ENCODE peak calls at places on chromosomes 1 and 21, in four cellular contexts. I is Panc1, O is AG04450, Y is brain microvascular endothelial cell. R is an unnamed sample.
A peak's percentile ranks its signal among the peaks of the same experiment; 100 is the strongest.

GRCh38 chr1:164602142-164602429 is 43.1 kb downstream of the PBX1 start:
- DNase-seq in I (no peak), O (no peak), Y (no peak), R (no peak)

GRCh38 chr1:220711086-220711809 is 21.1 kb downstream of the C1orf115 start:
- DNase-seq in I (no peak), O (no peak), Y (no peak), R (no peak)

GRCh38 chr1:20284046-20284445 is 6.6 kb upstream of the VWA5B1 start:
- DNase-seq in I (no peak), O (no peak), Y (no peak), R (no peak)

GRCh38 chr21:39648879-39649278 is 36.1 kb downstream of the B3GALT5 start:
- DNase-seq in I (no peak), O (no peak), Y (no peak), R (no peak)

GRCh38 chr1:167705250-167705649 is 16.5 kb upstream of the MPZL1 start:
- DNase-seq in I (no peak), O (no peak), Y (no peak), R (peak; percentile 28)

GRCh38 chr1:41811978-41812852 is 106.5 kb downstream of the HIVEP3 start:
- DNase-seq in I (peak; percentile 47), O (peak; percentile 71), Y (peak; percentile 94), R (peak; percentile 68)

GRCh38 chr1:92201973-92202372 is 15.7 kb upstream of the C1orf146 start:
- DNase-seq in I (no peak), O (no peak), Y (no peak), R (no peak)

GRCh38 chr1:178530037-178530402 is 17.1 kb downstream of the TEX35 start:
- DNase-seq in I (no peak), O (no peak), Y (peak; percentile 54), R (peak; percentile 81)

GRCh38 chr1:61441723-61442262 is 283.1 kb downstream of the TM2D1 start:
- DNase-seq in I (no peak), O (no peak), Y (peak; percentile 48), R (no peak)

GRCh38 chr1:79852004-79852403 is 845.5 kb upstream of the ADGRL4 start:
- DNase-seq in I (no peak), O (no peak), Y (no peak), R (no peak)

GRCh38 chr1:2835650-2836159 is 34.2 kb upstream of the TTC34 start:
- DNase-seq in I (no peak), O (no peak), Y (no peak), R (no peak)

GRCh38 chr1:169483500-169483966 is 2.2 kb downstream of the SLC19A2 start:
- DNase-seq in I (no peak), O (no peak), Y (no peak), R (no peak)

GRCh38 chr1:227941509-227942020 is 6.2 kb downstream of the WNT9A start:
- DNase-seq in I (no peak), O (no peak), Y (no peak), R (peak; percentile 45)

GRCh38 chr1:99590578-99591209 is 55.2 kb upstream of the PALMD start:
- DNase-seq in I (peak; percentile 64), O (peak; percentile 38), Y (peak; percentile 99), R (no peak)

GRCh38 chr1:110200666-110201065 is 9.4 kb upstream of the KCNC4 start:
- DNase-seq in I (no peak), O (no peak), Y (no peak), R (no peak)

GRCh38 chr21:36859744-36860501 is 106.5 kb downstream of the HLCS start:
- DNase-seq in I (peak; percentile 38), O (no peak), Y (peak; percentile 49), R (peak; percentile 76)

GRCh38 chr21:28636988-28637691 is 355.5 kb downstream of the LTN1 start:
- DNase-seq in I (peak; percentile 10), O (peak; percentile 65), Y (peak; percentile 93), R (no peak)

GRCh38 chr1:191668525-191668924 is 489.7 kb upstream of the RGS18 start:
- DNase-seq in I (no peak), O (no peak), Y (no peak), R (no peak)

GRCh38 chr1:37131281-37131680 is 97.0 kb upstream of the GRIK3 start:
- DNase-seq in I (no peak), O (no peak), Y (no peak), R (no peak)

GRCh38 chr1:205440476-205441317 is 15.1 kb downstream of the BLACAT1 start:
- DNase-seq in I (no peak), O (no peak), Y (peak; percentile 17), R (peak; percentile 93)

GRCh38 chr21:25133939-25134338 is 473.3 kb downstream of the MRPL39 start:
- DNase-seq in I (no peak), O (no peak), Y (no peak), R (no peak)

GRCh38 chr1:11802973-11803885 is 2.5 kb downstream of the MTHFR start:
- DNase-seq in I (no peak), O (peak; percentile 95), Y (peak; percentile 92), R (peak; percentile 88)

GRCh38 chr1:202164271-202165037 is 4.1 kb upstream of the PTPN7 start:
- DNase-seq in I (no peak), O (no peak), Y (no peak), R (peak; percentile 82)

GRCh38 chr1:72119491-72119890 is 162.8 kb downstream of the NEGR1 start:
- DNase-seq in I (no peak), O (no peak), Y (no peak), R (no peak)

GRCh38 chr1:178536844-178537371 is 24.0 kb downstream of the TEX35 start:
- DNase-seq in I (peak; percentile 91), O (peak; percentile 95), Y (peak; percentile 95), R (peak; percentile 81)

GRCh38 chr1:243559575-243560172 is 290.4 kb downstream of the AKT3 start:
- DNase-seq in I (peak; percentile 25), O (no peak), Y (no peak), R (no peak)

GRCh38 chr21:42346441-42346840 is 4.4 kb downstream of the TFF2 start:
- DNase-seq in I (no peak), O (no peak), Y (no peak), R (no peak)

GRCh38 chr1:209686319-209686718 is 11.1 kb downstream of the G0S2 start:
- DNase-seq in I (no peak), O (no peak), Y (no peak), R (no peak)

GRCh38 chr1:209689484-209689883 is 14.3 kb downstream of the G0S2 start:
- DNase-seq in I (no peak), O (no peak), Y (no peak), R (no peak)

GRCh38 chr1:209688746-209689234 is 13.6 kb downstream of the G0S2 start:
- DNase-seq in I (no peak), O (peak; percentile 16), Y (no peak), R (no peak)

GRCh38 chr1:209685835-209686234 is 10.6 kb downstream of the G0S2 start:
- DNase-seq in I (no peak), O (no peak), Y (no peak), R (no peak)
- H3K27me3 ChIP-seq in I (no peaks in the 10 kb centered on the region), O (no peaks in the 10 kb centered on the region), Y (peaks cover 4% of the 10 kb centered on the region), R (no peaks in the 10 kb centered on the region)

GRCh38 chr1:25872708-25873107 is 2.8 kb downstream of the PAQR7 start:
- DNase-seq in I (no peak), O (no peak), Y (no peak), R (no peak)

GRCh38 chr1:25874635-25875153 is 814 bp downstream of the PAQR7 start:
- DNase-seq in I (no peak), O (no peak), Y (no peak), R (no peak)

GRCh38 chr1:25875154-25875855 is at the start of gene PAQR7:
- DNase-seq in I (no peak), O (no peak), Y (peak; percentile 44), R (peak; percentile 86)

GRCh38 chr1:25873120-25873519 is 2.4 kb downstream of the PAQR7 start:
- DNase-seq in I (no peak), O (no peak), Y (no peak), R (peak; percentile 49)

GRCh38 chr1:25874209-25874608 is 1.3 kb downstream of the PAQR7 start:
- DNase-seq in I (no peak), O (no peak), Y (no peak), R (no peak)
- H3K4me3 ChIP-seq in I (peak overlapping the region; percentile 57), O (peak overlapping the region; percentile 69), Y (peak overlapping the region; percentile 66), R (peak overlapping the region; percentile 85)

GRCh38 chr1:151294748-151295462 is 12.8 kb downstream of the ZNF687 start:
- DNase-seq in I (no peak), O (no peak), Y (no peak), R (no peak)
- H3K27ac ChIP-seq in I (no peak overlapping the region), O (no peak overlapping the region), Y (no peak overlapping the region), R (no peak overlapping the region)

GRCh38 chr1:29362116-29362515 is 125.8 kb downstream of the PTPRU start:
- DNase-seq in I (no peak), O (no peak), Y (no peak), R (no peak)
- H3K27me3 ChIP-seq in I (peaks cover 7% of the 10 kb centered on the region), O (peaks cover 22% of the 10 kb centered on the region), Y (no peaks in the 10 kb centered on the region), R (no peaks in the 10 kb centered on the region)

GRCh38 chr1:210607361-210607760 is 278.7 kb downstream of the HHAT start:
- DNase-seq in I (no peak), O (no peak), Y (no peak), R (no peak)
- H3K4me3 ChIP-seq in I (no peak overlapping the region), O (no peak overlapping the region), Y (no peak overlapping the region), R (no peak overlapping the region)

DNA sequence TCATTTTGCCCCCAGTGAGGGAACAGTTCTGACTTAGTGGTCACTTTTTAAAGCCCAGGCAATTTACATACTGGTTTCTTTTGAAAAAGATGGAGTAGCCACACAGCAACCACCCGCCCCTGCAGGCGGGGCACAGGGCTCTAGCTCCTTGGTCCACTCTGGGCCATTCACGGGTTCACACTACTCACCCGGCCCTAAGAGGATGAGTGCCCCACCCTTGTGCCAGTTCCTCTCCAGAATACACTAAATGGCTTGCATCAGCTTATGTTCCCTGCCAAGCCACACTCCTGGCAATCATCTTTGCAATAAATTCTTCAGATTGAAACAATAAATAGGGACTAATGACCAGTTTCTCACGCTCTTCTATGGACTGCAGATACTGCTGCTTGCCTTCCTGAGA is 15.7 kb upstream of the ATP13A2 start:
- DNase-seq in I (no peak), O (no peak), Y (no peak), R (no peak)
- H3K27ac ChIP-seq in I (no peak overlapping the region), O (no peak overlapping the region), Y (no peak overlapping the region), R (no peak overlapping the region)

R was measured in Peyer's patch.